ENCODE peak calls at places on chromosomes 7 and 10, in seven cellular contexts. T is GM23248, E is HEK293T, G is LoVo, U is retinal pigment epithelial cell, L is heart left ventricle, A is amygdala. C is an unnamed sample.

GRCh38 chr10:13684252-13684791 is 97.6 kb downstream of the PRPF18 start:
- DNase-seq in L (peak), U (no peak), G (no peak), A (peak), E (peak), T (peak), C (no peak)

GRCh38 chr10:123689880-123690279 is 23.7 kb downstream of the GPR26 start:
- DNase-seq in L (no peak), G (no peak), E (no peak), U (no peak), T (no peak), A (no peak), C (no peak)

GRCh38 chr7:906776-907157 is 30.4 kb downstream of the GET4 start:
- DNase-seq in A (no peak), G (no peak), T (peak), E (no peak), L (no peak), U (no peak), C (no peak)

GRCh38 chr10:51503378-51503777 is 196.0 kb downstream of the CSTF2T start:
- DNase-seq in A (no peak), G (no peak), L (no peak), U (no peak), E (no peak), T (no peak), C (no peak)

GRCh38 chr10:44177610-44178009 is 207.3 kb downstream of the CXCL12 start:
- DNase-seq in A (no peak), U (no peak), E (no peak), L (no peak), T (peak), G (no peak), C (no peak)

GRCh38 chr10:132141076-132141475 is 45.7 kb upstream of the DPYSL4 start:
- DNase-seq in T (no peak), L (no peak), U (no peak), G (no peak), E (no peak), A (no peak), C (no peak)

GRCh38 chr10:79203014-79203675 is 134.4 kb downstream of the ZMIZ1 start:
- DNase-seq in L (no peak), E (no peak), G (no peak), U (no peak), A (no peak), T (no peak), C (no peak)

GRCh38 chr7:461453-462172 is 58.0 kb downstream of the PDGFA start:
- DNase-seq in T (no peak), U (no peak), G (no peak), A (no peak), E (no peak), L (no peak), C (no peak)

GRCh38 chr10:22334414-22335203 is 10.7 kb upstream of the SPAG6 start:
- DNase-seq in L (no peak), G (no peak), E (no peak), A (no peak), T (no peak), U (no peak), C (no peak)

GRCh38 chr10:3067859-3068179 is 471 bp downstream of the PFKP start:
- DNase-seq in T (no peak), L (no peak), E (peak), U (no peak), G (no peak), A (no peak), C (peak)

GRCh38 chr7:35758421-35758820 is 42.4 kb upstream of the SEPTIN7 start:
- DNase-seq in L (no peak), U (no peak), A (no peak), G (no peak), E (peak), T (no peak), C (no peak)

GRCh38 chr7:84274029-84274638 is 79.5 kb upstream of the SEMA3A start:
- DNase-seq in A (no peak), U (peak), T (no peak), G (no peak), E (no peak), L (no peak), C (no peak)

GRCh38 chr7:145398758-145399157 is 562.9 kb upstream of the TPK1 start:
- DNase-seq in T (no peak), A (no peak), L (no peak), E (no peak), U (no peak), G (no peak), C (peak)

GRCh38 chr7:22025075-22025474 is 79.4 kb upstream of the CDCA7L start:
- DNase-seq in L (no peak), G (no peak), U (no peak), T (no peak), A (no peak), E (no peak), C (no peak)

GRCh38 chr10:130369645-130370381 is 233.6 kb downstream of the GLRX3 start:
- DNase-seq in G (no peak), T (no peak), E (no peak), L (no peak), U (no peak), A (no peak), C (no peak)

GRCh38 chr7:32477649-32477980 is 12.6 kb downstream of the LSM5 start:
- DNase-seq in T (peak), G (no peak), A (no peak), E (no peak), U (no peak), L (no peak), C (no peak)

GRCh38 chr10:116748041-116748440 is 5.7 kb upstream of the HSPA12A start:
- DNase-seq in T (peak), L (no peak), A (no peak), G (peak), U (no peak), E (no peak), C (peak)

GRCh38 chr10:22345301-22346086 is at the start of gene SPAG6:
- DNase-seq in T (peak), L (peak), G (no peak), U (no peak), E (no peak), A (no peak), C (peak)

GRCh38 chr7:17557305-17557704 is 258.9 kb downstream of the AHR start:
- DNase-seq in U (peak), A (no peak), L (no peak), G (no peak), T (peak), E (no peak), C (no peak)

GRCh38 chr10:100518761-100519241 is 860 bp downstream of the SEC31B start:
- DNase-seq in G (peak), L (peak), A (peak), E (peak), T (peak), U (no peak), C (peak)

GRCh38 chr7:151379534-151380198 is 30.2 kb downstream of the WDR86 start:
- DNase-seq in A (no peak), L (no peak), U (no peak), E (no peak), T (no peak), G (no peak), C (no peak)

GRCh38 chr7:44912775-44913347 is 27.5 kb upstream of the PURB start:
- DNase-seq in A (no peak), T (no peak), L (no peak), G (no peak), E (no peak), U (no peak), C (peak)

GRCh38 chr7:95718556-95719410 is 53.6 kb upstream of the DYNC1I1 start:
- DNase-seq in E (peak), A (no peak), U (no peak), G (peak), T (peak), L (no peak), C (peak)

GRCh38 chr7:11345621-11346020 is 371.9 kb downstream of the PHF14 start:
- DNase-seq in T (peak), E (no peak), G (no peak), U (peak), A (no peak), L (no peak), C (no peak)

GRCh38 chr7:55154096-55154495 is 135.3 kb downstream of the EGFR start:
- DNase-seq in U (no peak), L (no peak), A (no peak), E (no peak), G (no peak), T (no peak), C (no peak)

GRCh38 chr10:131852823-131853609 is 47.8 kb upstream of the PPP2R2D start:
- DNase-seq in L (peak), G (no peak), U (no peak), A (no peak), E (no peak), T (no peak), C (no peak)

GRCh38 chr10:103763374-103764202 is 91.8 kb downstream of the SH3PXD2A start:
- DNase-seq in L (no peak), U (no peak), T (peak), E (no peak), G (no peak), A (no peak), C (no peak)

GRCh38 chr10:121288011-121288410 is 310.2 kb downstream of the FGFR2 start:
- DNase-seq in L (no peak), T (no peak), U (no peak), G (no peak), E (no peak), A (no peak), C (no peak)

GRCh38 chr7:143013473-143013872 is 13.5 kb downstream of the OR9A2 start:
- DNase-seq in T (peak), A (no peak), E (no peak), G (no peak), L (no peak), U (no peak), C (no peak)

GRCh38 chr10:5588080-5588453 is 63.3 kb downstream of the CALML3 start:
- DNase-seq in A (no peak), T (no peak), E (no peak), L (no peak), G (no peak), U (no peak), C (no peak)

GRCh38 chr7:48083114-48083830 is 5.8 kb upstream of the UPP1 start:
- DNase-seq in T (peak), E (no peak), G (peak), U (peak), L (no peak), A (no peak), C (peak)

GRCh38 chr7:100380180-100380579 is 6.9 kb downstream of the PILRA start:
- DNase-seq in T (no peak), E (no peak), L (no peak), U (no peak), A (no peak), G (no peak), C (no peak)

GRCh38 chr7:1693991-1694524 is 24.0 kb downstream of the ELFN1 start:
- DNase-seq in A (peak), T (peak), U (peak), G (no peak), E (no peak), L (no peak), C (peak)